ENCODE peak calls at places on chromosomes 13 and 19, in four cellular contexts. S is HepG2, E is K562, V is GM12878. X is an unnamed sample.

GRCh38 chr13:35283856-35284255 is 192.6 kb downstream of the MAB21L1 start:
- DNase-seq in E (no peak), V (no peak), S (peak; percentile 80), X (no peak)

GRCh38 chr13:94198666-94199065 is 280.8 kb downstream of the DCT start:
- DNase-seq in V (no peak), E (no peak), S (no peak), X (no peak)

GRCh38 chr13:112177459-112177858 is 110.5 kb downstream of the SOX1 start:
- DNase-seq in V (no peak), S (no peak), E (no peak), X (no peak)

GRCh38 chr13:55999709-56000108 is 1141.0 kb upstream of the PRR20A start:
- DNase-seq in S (no peak), V (no peak), E (no peak), X (peak; percentile 69)

GRCh38 chr19:19026299-19026971 is 6.9 kb downstream of the SUGP2 start:
- DNase-seq in E (peak; percentile 18), V (no peak), S (peak; percentile 24), X (peak; percentile 27)

GRCh38 chr19:49488046-49488862 is 846 bp downstream of the RPL13A start:
- DNase-seq in V (no peak), E (peak; percentile 40), S (no peak), X (no peak)

GRCh38 chr13:24083722-24084421 is 76.6 kb upstream of the SPATA13 start:
- DNase-seq in E (no peak), V (no peak), S (no peak), X (no peak)

GRCh38 chr19:6056801-6057650 is 53.3 kb downstream of the RFX2 start:
- DNase-seq in V (no peak), E (peak; percentile 50), S (peak; percentile 77), X (peak; percentile 68)

GRCh38 chr13:110949116-110949515 is 34.2 kb upstream of the ANKRD10 start:
- DNase-seq in V (no peak), S (no peak), E (no peak), X (no peak)

GRCh38 chr13:28819748-28820098 is 416 bp upstream of the MTUS2 start:
- DNase-seq in E (peak; percentile 61), V (no peak), S (peak; percentile 9), X (peak; percentile 86)
- TF ChIP-seq JUNB in E (no peak), V (no peak), S (no peak), X (no peak)

GRCh38 chr19:33624586-33625153 is 2.9 kb downstream of the CHST8 start:
- DNase-seq in S (no peak), E (no peak), V (no peak), X (no peak)
- TF ChIP-seq EZH2 in S (no peak), E (no peak), V (no peak), X (no peak)

DNA sequence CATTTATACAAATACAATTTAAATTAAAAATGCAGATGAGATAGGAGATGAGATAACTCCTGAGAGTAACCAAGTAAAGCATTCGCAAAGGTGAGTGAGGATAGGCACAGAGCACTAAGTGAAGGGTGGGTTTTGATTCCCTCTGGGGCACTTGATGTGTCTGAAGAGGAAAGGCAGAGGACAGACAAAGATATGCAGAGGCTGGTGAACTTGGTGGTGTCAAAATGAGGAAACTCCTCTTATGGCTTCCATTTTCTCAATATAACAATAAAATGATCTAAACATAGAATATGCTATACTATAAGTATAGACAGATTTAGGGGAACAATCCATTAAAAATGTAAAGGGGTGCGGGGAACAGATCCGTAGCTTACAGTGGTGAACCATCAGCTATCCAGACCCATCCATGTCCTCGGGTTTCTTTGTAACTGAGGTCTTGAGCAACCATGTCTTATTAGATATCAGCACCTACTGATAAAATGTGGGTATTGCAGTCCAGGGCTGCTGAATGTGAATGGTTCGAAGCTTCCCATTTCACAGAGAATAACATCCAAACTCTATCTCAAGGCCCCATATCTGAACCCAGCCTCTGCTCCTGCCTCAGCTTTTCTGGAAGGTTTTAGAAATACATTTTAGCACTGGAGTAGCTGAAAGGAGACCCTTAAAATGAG is 73.9 kb upstream of the SLC10A2 start:
- DNase-seq in S (peak; percentile 12), V (peak; percentile 52), E (peak; percentile 1), X (peak; percentile 85)
- TF ChIP-seq JUNB in S (no peak), V (no peak), E (no peak), X (no peak)

GRCh38 chr19:13055213-13056051 is 47.2 kb downstream of the LYL1 start:
- DNase-seq in E (no peak), S (no peak), V (no peak), X (peak; percentile 68)
- TF ChIP-seq EZH2 in E (no peak), S (no peak), V (no peak), X (peak; percentile 3)

GRCh38 chr13:27131202-27131623 is 40.4 kb downstream of the USP12 start:
- DNase-seq in V (peak; percentile 99), E (peak; percentile 57), S (no peak), X (peak; percentile 45)
- TF ChIP-seq JUNB in V (peak; percentile 99), E (no peak), S (no peak), X (no peak)

GRCh38 chr13:18956473-18957078 is 225.0 kb downstream of the TUBA3C start:
- DNase-seq in V (no peak), S (no peak), E (no peak), X (no peak)

GRCh38 chr13:18952225-18953016 is 229.2 kb downstream of the TUBA3C start:
- DNase-seq in S (no peak), V (no peak), E (no peak), X (no peak)

GRCh38 chr13:18951412-18951811 is 230.2 kb downstream of the TUBA3C start:
- DNase-seq in E (no peak), S (no peak), V (no peak), X (no peak)

GRCh38 chr13:18953139-18953930 is 228.3 kb downstream of the TUBA3C start:
- DNase-seq in S (no peak), E (no peak), V (no peak), X (no peak)

DNA sequence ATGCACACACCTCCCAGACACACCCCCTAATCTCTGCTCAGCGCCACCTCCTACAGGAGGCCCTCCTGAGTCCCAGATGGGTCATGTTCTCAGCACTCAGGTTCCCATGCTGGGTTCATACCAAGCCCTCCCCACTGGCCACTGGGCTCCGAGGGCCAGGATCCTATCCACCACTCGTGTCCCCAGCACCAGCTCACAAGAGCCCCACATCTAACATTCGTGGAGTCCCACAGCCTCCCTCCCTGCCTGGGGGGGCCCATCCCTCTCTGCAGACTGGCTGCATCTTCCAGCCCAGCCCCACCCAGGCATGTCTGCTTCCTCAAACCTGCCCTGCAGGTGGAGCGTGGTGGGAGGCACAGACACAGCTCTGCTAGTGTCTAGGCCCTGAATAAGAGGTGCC is 227.4 kb downstream of the TUBA3C start:
- DNase-seq in S (no peak), V (no peak), E (no peak), X (no peak)
- TF ChIP-seq EZH2 in S (no peak), V (no peak), E (no peak), X (no peak)

X was measured in GM23338.